ENCODE peak calls at places on chromosomes 6 and 20, in eight cellular contexts. O, C, P, Q, N, I, K and V are unnamed samples.

GRCh38 chr20:48052492-48052870 is 267.2 kb upstream of the SULF2 start:
- DNase-seq in O (no peak), C (no peak), P (no peak), Q (peak), N (no peak), I (no peak), K (no peak), V (no peak)

GRCh38 chr6:137271245-137272183 is 52.3 kb upstream of the IFNGR1 start:
- DNase-seq in O (no peak), C (no peak), P (no peak), Q (peak), N (no peak), I (no peak), K (no peak), V (no peak)

GRCh38 chr6:136086686-136087085 is 163.4 kb downstream of the MTFR2 start:
- DNase-seq in O (no peak), C (no peak), P (no peak), Q (no peak), N (no peak), I (no peak), K (no peak), V (no peak)

GRCh38 chr6:83920017-83920416 is 60.5 kb downstream of the CYB5R4 start:
- DNase-seq in O (no peak), C (no peak), P (no peak), Q (no peak), N (no peak), I (no peak), K (no peak), V (no peak)

GRCh38 chr20:43844778-43845614 is 69.7 kb upstream of the TOX2 start:
- DNase-seq in O (no peak), C (peak), P (no peak), Q (no peak), N (no peak), I (no peak), K (peak), V (no peak)

GRCh38 chr20:34949120-34949519 is 6.5 kb downstream of the GSS start:
- DNase-seq in O (no peak), C (no peak), P (no peak), Q (no peak), N (no peak), I (no peak), K (no peak), V (no peak)

GRCh38 chr6:158000530-158001307 is 19.1 kb downstream of the SYNJ2 start:
- DNase-seq in O (no peak), C (no peak), P (no peak), Q (no peak), N (no peak), I (no peak), K (no peak), V (no peak)

GRCh38 chr20:63563186-63563935 is 9.4 kb downstream of the FNDC11 start:
- DNase-seq in O (no peak), C (no peak), P (no peak), Q (no peak), N (no peak), I (no peak), K (no peak), V (no peak)

GRCh38 chr6:157847846-157848245 is 24.8 kb downstream of the SNX9 start:
- DNase-seq in O (no peak), C (no peak), P (no peak), Q (no peak), N (no peak), I (no peak), K (no peak), V (no peak)

GRCh38 chr6:72530750-72531149 is 91.1 kb upstream of the KCNQ5 start:
- DNase-seq in O (no peak), C (peak), P (no peak), Q (no peak), N (no peak), I (no peak), K (no peak), V (no peak)

GRCh38 chr6:79470728-79471127 is 66.5 kb downstream of the LCA5 start:
- DNase-seq in O (no peak), C (no peak), P (no peak), Q (no peak), N (no peak), I (no peak), K (no peak), V (no peak)

GRCh38 chr6:6583836-6584235 is 4.7 kb upstream of the LY86 start:
- DNase-seq in O (no peak), C (no peak), P (no peak), Q (no peak), N (peak), I (no peak), K (no peak), V (no peak)

GRCh38 chr6:141033101-141033500 is 1099.6 kb upstream of the GJE1 start:
- DNase-seq in O (no peak), C (peak), P (no peak), Q (no peak), N (no peak), I (no peak), K (no peak), V (no peak)

GRCh38 chr6:143034689-143035334 is 25.9 kb upstream of the AIG1 start:
- DNase-seq in O (no peak), C (no peak), P (no peak), Q (no peak), N (no peak), I (no peak), K (no peak), V (no peak)

GRCh38 chr20:51342510-51343236 is 199.8 kb downstream of the NFATC2 start:
- DNase-seq in O (no peak), C (no peak), P (no peak), Q (no peak), N (no peak), I (no peak), K (no peak), V (no peak)

GRCh38 chr6:52352239-52353008 is 9.5 kb upstream of the PAQR8 start:
- DNase-seq in O (no peak), C (peak), P (no peak), Q (peak), N (peak), I (no peak), K (peak), V (no peak)

GRCh38 chr6:93474733-93475179 is 55.4 kb upstream of the EPHA7 start:
- DNase-seq in O (no peak), C (no peak), P (no peak), Q (no peak), N (no peak), I (no peak), K (no peak), V (no peak)

GRCh38 chr20:19785886-19786285 is 27.8 kb downstream of the RIN2 start:
- DNase-seq in O (no peak), C (no peak), P (no peak), Q (no peak), N (no peak), I (no peak), K (no peak), V (no peak)

GRCh38 chr6:39451831-39452230 is 129.3 kb upstream of the KCNK16 start:
- DNase-seq in O (no peak), C (no peak), P (no peak), Q (no peak), N (no peak), I (no peak), K (no peak), V (no peak)

GRCh38 chr6:134131530-134132139 is 79.2 kb upstream of the SLC2A12 start:
- DNase-seq in O (no peak), C (no peak), P (no peak), Q (no peak), N (no peak), I (no peak), K (no peak), V (no peak)

GRCh38 chr6:17665132-17665531 is 41.6 kb downstream of the NUP153 start:
- DNase-seq in O (no peak), C (no peak), P (no peak), Q (no peak), N (no peak), I (no peak), K (no peak), V (no peak)

GRCh38 chr6:53240763-53241162 is 92.1 kb upstream of the GCM1 start:
- DNase-seq in O (no peak), C (no peak), P (no peak), Q (no peak), N (no peak), I (no peak), K (no peak), V (no peak)

GRCh38 chr6:135592276-135592675 is 94.7 kb upstream of the AHI1 start:
- DNase-seq in O (no peak), C (no peak), P (no peak), Q (no peak), N (no peak), I (no peak), K (no peak), V (no peak)

GRCh38 chr6:188821-189655 is 103.2 kb upstream of the DUSP22 start:
- DNase-seq in O (peak), C (peak), P (peak), Q (peak), N (peak), I (peak), K (peak), V (no peak)

GRCh38 chr20:62197321-62197720 is 14.5 kb downstream of the MTG2 start:
- DNase-seq in O (no peak), C (no peak), P (no peak), Q (no peak), N (no peak), I (no peak), K (no peak), V (no peak)

GRCh38 chr6:117494694-117495318 is 12.3 kb downstream of the DCBLD1 start:
- DNase-seq in O (no peak), C (no peak), P (no peak), Q (no peak), N (no peak), I (no peak), K (no peak), V (no peak)

GRCh38 chr6:147904416-147904815 is 395.9 kb downstream of the SAMD5 start:
- DNase-seq in O (no peak), C (no peak), P (no peak), Q (no peak), N (no peak), I (no peak), K (no peak), V (no peak)

GRCh38 chr6:72324591-72324990 is 297.3 kb upstream of the KCNQ5 start:
- DNase-seq in O (no peak), C (no peak), P (no peak), Q (no peak), N (no peak), I (no peak), K (no peak), V (no peak)

GRCh38 chr6:3715285-3715684 is 36.2 kb downstream of the PXDC1 start:
- DNase-seq in O (no peak), C (no peak), P (no peak), Q (no peak), N (no peak), I (no peak), K (no peak), V (no peak)

GRCh38 chr20:36181934-36182603 is 27.5 kb downstream of the EPB41L1 start:
- DNase-seq in O (no peak), C (no peak), P (no peak), Q (no peak), N (no peak), I (no peak), K (no peak), V (no peak)

GRCh38 chr20:17992847-17993508 is 24.2 kb downstream of the MGME1 start:
- DNase-seq in O (no peak), C (no peak), P (no peak), Q (peak), N (no peak), I (no peak), K (no peak), V (no peak)

GRCh38 chr20:62537649-62538292 is 62.0 kb upstream of the GATA5 start:
- DNase-seq in O (no peak), C (no peak), P (no peak), Q (no peak), N (no peak), I (no peak), K (no peak), V (no peak)

GRCh38 chr20:4710106-4710475 is 11.6 kb upstream of the PRND start:
- DNase-seq in O (no peak), C (no peak), P (no peak), Q (no peak), N (no peak), I (no peak), K (no peak), V (no peak)

GRCh38 chr20:50592282-50593004 is 82.3 kb downstream of the PTPN1 start:
- DNase-seq in O (no peak), C (no peak), P (no peak), Q (no peak), N (no peak), I (no peak), K (no peak), V (no peak)

GRCh38 chr6:45718901-45719300 is 296.8 kb downstream of the CLIC5 start:
- DNase-seq in O (no peak), C (no peak), P (no peak), Q (no peak), N (no peak), I (no peak), K (no peak), V (no peak)

GRCh38 chr6:15620616-15621015 is 42.2 kb downstream of the DTNBP1 start:
- DNase-seq in O (no peak), C (no peak), P (no peak), Q (no peak), N (no peak), I (no peak), K (no peak), V (no peak)

GRCh38 chr6:149615805-149616204 is 32.7 kb downstream of the KATNA1 start:
- DNase-seq in O (no peak), C (no peak), P (no peak), Q (no peak), N (no peak), I (no peak), K (no peak), V (no peak)